ENCODE peak calls at places on chromosomes 4 and X, in four cellular contexts. T is activated T-helper 1 cell treated with anti-CD3 and anti-CD28 coated beads, Interleukin-12 subunit alpha, Interleukin-12 subunit beta, Interleukin-2, Interleukin-4 antibody, amounts not matched to agents 30 ng/mL and 10 ng/mL and 1 ng/mL, durations not matched to agents 14 hours and 24 hours and 36 hours; E is hypothalamus; K is endothelial cell of umbilical vein. I is an unnamed sample.

GRCh38 chrX:48472851-48473717 is 2.9 kb upstream of the FTSJ1 start:
- DNase-seq in E (no peak), T (no peak), K (no peak), I (no peak)

GRCh38 chr4:56128231-56128630 is 179.5 kb downstream of the CEP135 start:
- DNase-seq in E (no peak), K (peak), T (no peak), I (peak)

GRCh38 chr4:962231-963208 is 10.8 kb downstream of the DGKQ start:
- DNase-seq in K (no peak), T (no peak), E (no peak), I (no peak)

GRCh38 chrX:129091097-129091496 is 432.2 kb downstream of the SMARCA1 start:
- DNase-seq in E (no peak), K (no peak), T (no peak), I (no peak)

GRCh38 chr4:7655549-7656243 is 221.0 kb upstream of the PSAPL1 start:
- DNase-seq in T (no peak), K (no peak), E (peak), I (no peak)

GRCh38 chr4:103075435-103075893 is 1.1 kb downstream of the SLC9B2 start:
- DNase-seq in K (peak), E (no peak), T (no peak), I (no peak)

GRCh38 chr4:77449996-77450395 is 155.6 kb upstream of the CXCL13 start:
- DNase-seq in K (no peak), E (no peak), T (no peak), I (no peak)

GRCh38 chrX:66635360-66635759 is 3.5 kb downstream of the EDA2R start:
- DNase-seq in K (peak), T (no peak), E (no peak), I (peak)

GRCh38 chr4:26624042-26624441 is 40.2 kb downstream of the TBC1D19 start:
- DNase-seq in K (no peak), T (no peak), E (no peak), I (no peak)

GRCh38 chr4:88803600-88804096 is 106.0 kb upstream of the NAP1L5 start:
- DNase-seq in T (peak), E (no peak), K (peak), I (no peak)

GRCh38 chrX:68632491-68632890 is 15.0 kb upstream of the STARD8 start:
- DNase-seq in K (no peak), E (no peak), T (no peak), I (no peak)

GRCh38 chr4:92307156-92307555 is 3.4 kb downstream of the GRID2 start:
- DNase-seq in E (no peak), T (no peak), K (no peak), I (no peak)

GRCh38 chr4:2852481-2852881 is 8.8 kb downstream of the ADD1 start:
- DNase-seq in T (no peak), K (no peak), E (no peak), I (no peak)

GRCh38 chrX:118164138-118164537 is 47.5 kb upstream of the KLHL13 start:
- DNase-seq in T (no peak), E (no peak), K (no peak), I (no peak)

GRCh38 chr4:146222313-146222712 is 8.0 kb downstream of the REELD1 start:
- DNase-seq in T (no peak), K (no peak), E (no peak), I (no peak)

GRCh38 chrX:133307637-133308485 is 89.7 kb upstream of the TFDP3 start:
- DNase-seq in K (no peak), E (peak), T (no peak), I (no peak)

GRCh38 chrX:124860736-124861135 is 458.9 kb upstream of the TEX13C start:
- DNase-seq in E (no peak), K (no peak), T (no peak), I (no peak)

GRCh38 chr4:54784188-54784671 is 126.5 kb downstream of the KIT start:
- DNase-seq in T (no peak), E (peak), K (no peak), I (no peak)

GRCh38 chrX:52353838-52354237 is 15.0 kb upstream of the XAGE2 start:
- DNase-seq in E (no peak), K (no peak), T (no peak), I (no peak)

I was measured in pulmonary artery endothelial cell.